ENCODE peak calls at places on chromosome 3, in six cellular contexts. K, S, V, T, F and Q are unnamed samples.

GRCh38 chr3:156024904-156025303 is 95.5 kb upstream of the KCNAB1 start:
- DNase-seq in K (no peak), S (peak; percentile 8), V (no peak), T (no peak), F (peak; percentile 8), Q (peak; percentile 71)

GRCh38 chr3:159787794-159788205 is 200.8 kb upstream of the IL12A start:
- DNase-seq in K (no peak), S (peak; percentile 85), V (no peak), T (no peak), F (peak; percentile 92), Q (peak; percentile 23)

GRCh38 chr3:194673761-194674160 is 1.8 kb upstream of the LSG1 start:
- DNase-seq in K (no peak), S (no peak), V (no peak), T (no peak), F (no peak), Q (no peak)

GRCh38 chr3:61725851-61726333 is 164.5 kb downstream of the PTPRG start:
- DNase-seq in K (no peak), S (peak; percentile 84), V (no peak), T (no peak), F (peak; percentile 10), Q (peak; percentile 96)

GRCh38 chr3:28745904-28746617 is 397.4 kb upstream of the AZI2 start:
- DNase-seq in K (no peak), S (no peak), V (no peak), T (no peak), F (no peak), Q (no peak)

GRCh38 chr3:69504232-69504631 is 118.3 kb upstream of the FRMD4B start:
- DNase-seq in K (no peak), S (no peak), V (no peak), T (no peak), F (no peak), Q (no peak)

GRCh38 chr3:5006755-5007202 is 27.5 kb downstream of the BHLHE40 start:
- DNase-seq in K (no peak), S (no peak), V (no peak), T (no peak), F (peak; percentile 67), Q (no peak)

GRCh38 chr3:16741890-16742289 is 136.7 kb upstream of the DAZL start:
- DNase-seq in K (no peak), S (no peak), V (no peak), T (no peak), F (peak; percentile 20), Q (no peak)

GRCh38 chr3:46335546-46335945 is 18.4 kb upstream of the CCR2 start:
- DNase-seq in K (no peak), S (no peak), V (no peak), T (no peak), F (peak; percentile 3), Q (no peak)

GRCh38 chr3:59675495-59675894 is 625.7 kb upstream of the CFAP20DC start:
- DNase-seq in K (no peak), S (no peak), V (no peak), T (no peak), F (no peak), Q (no peak)

GRCh38 chr3:71428841-71429609 is 154.5 kb downstream of the FOXP1 start:
- DNase-seq in K (no peak), S (peak; percentile 56), V (no peak), T (no peak), F (no peak), Q (no peak)

GRCh38 chr3:132326251-132326650 is 9.0 kb downstream of the ACP3 start:
- DNase-seq in K (no peak), S (no peak), V (no peak), T (no peak), F (no peak), Q (no peak)

GRCh38 chr3:53666026-53666425 is 171.6 kb downstream of the CACNA1D start:
- DNase-seq in K (no peak), S (no peak), V (no peak), T (no peak), F (no peak), Q (no peak)

GRCh38 chr3:67647390-67647878 is 7.0 kb downstream of the SUCLG2 start:
- DNase-seq in K (no peak), S (peak; percentile 99), V (no peak), T (no peak), F (peak; percentile 99), Q (no peak)

GRCh38 chr3:139448104-139448503 is 28.2 kb downstream of the RBP2 start:
- DNase-seq in K (no peak), S (no peak), V (no peak), T (no peak), F (no peak), Q (no peak)

GRCh38 chr3:63450634-63451363 is 172.7 kb downstream of the SYNPR start:
- DNase-seq in K (no peak), S (no peak), V (no peak), T (no peak), F (no peak), Q (peak; percentile 16)

GRCh38 chr3:132788299-132788698 is 66.1 kb upstream of the NPHP3 start:
- DNase-seq in K (no peak), S (peak; percentile 72), V (no peak), T (no peak), F (peak; percentile 48), Q (no peak)

GRCh38 chr3:43102773-43103480 is 3.0 kb downstream of the POMGNT2 start:
- DNase-seq in K (no peak), S (no peak), V (no peak), T (no peak), F (no peak), Q (no peak)

GRCh38 chr3:153165211-153165815 is 3.3 kb downstream of the RAP2B start:
- DNase-seq in K (no peak), S (peak; percentile 42), V (no peak), T (no peak), F (peak; percentile 42), Q (peak; percentile 40)

GRCh38 chr3:58495101-58495500 is 3.2 kb downstream of the KCTD6 start:
- DNase-seq in K (no peak), S (peak; percentile 30), V (no peak), T (no peak), F (no peak), Q (no peak)

GRCh38 chr3:75294124-75294523 is 370.0 kb upstream of the FRG2C start:
- DNase-seq in K (peak; percentile 29), S (peak; percentile 35), V (peak; percentile 57), T (peak; percentile 53), F (peak; percentile 44), Q (peak; percentile 42)

GRCh38 chr3:58627941-58628340 is 38.6 kb downstream of the FAM3D start:
- DNase-seq in K (no peak), S (no peak), V (no peak), T (no peak), F (no peak), Q (no peak)

GRCh38 chr3:161171113-161171512 is 50.0 kb upstream of the NMD3 start:
- DNase-seq in K (no peak), S (peak; percentile 72), V (no peak), T (no peak), F (peak; percentile 89), Q (peak; percentile 64)

GRCh38 chr3:65951836-65952505 is 86.7 kb downstream of the MAGI1 start:
- DNase-seq in K (no peak), S (peak; percentile 46), V (no peak), T (no peak), F (peak; percentile 34), Q (no peak)

GRCh38 chr3:20182206-20182605 is 3.8 kb downstream of the SGO1 start:
- DNase-seq in K (no peak), S (no peak), V (no peak), T (no peak), F (no peak), Q (peak; percentile 11)

GRCh38 chr3:183779896-183780450 is 45.4 kb downstream of the MAP6D1 start:
- DNase-seq in K (no peak), S (peak; percentile 9), V (no peak), T (no peak), F (no peak), Q (no peak)
- H2BK15ac ChIP-seq in K (no peak overlapping the region), S (no peak overlapping the region), V (no peak overlapping the region), T (no peak overlapping the region), F (no peak overlapping the region), Q (no peak overlapping the region)

DNA sequence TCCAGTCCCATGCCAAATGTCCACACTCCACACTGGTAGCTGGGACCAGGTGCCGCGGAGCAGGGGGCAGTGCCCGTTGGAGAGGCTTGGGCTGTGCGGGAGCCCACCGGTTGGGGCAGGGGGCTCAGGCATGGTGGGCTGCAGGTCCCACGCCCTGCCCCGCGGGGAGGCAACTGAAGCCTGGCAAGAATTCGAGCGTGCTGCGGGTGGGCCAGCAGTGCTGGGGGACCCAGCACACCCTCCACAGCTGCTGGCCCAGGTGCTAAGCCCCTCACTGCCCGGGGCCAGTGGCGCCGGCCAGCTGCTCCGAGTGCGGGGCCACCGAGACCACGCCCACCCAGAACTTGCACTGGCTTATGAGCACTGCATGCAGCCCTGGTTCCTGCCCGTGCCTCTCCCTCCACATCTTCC is 479.4 kb downstream of the ZNF385D start:
- DNase-seq in K (no peak), S (no peak), V (no peak), T (no peak), F (no peak), Q (no peak)
- H2BK15ac ChIP-seq in K (no peak overlapping the region), S (no peak overlapping the region), V (no peak overlapping the region), T (no peak overlapping the region), F (no peak overlapping the region), Q (no peak overlapping the region)

GRCh38 chr3:179415377-179415776 is 35.9 kb downstream of the GNB4 start:
- DNase-seq in K (no peak), S (no peak), V (no peak), T (no peak), F (no peak), Q (no peak)

GRCh38 chr3:179414804-179415203 is 36.5 kb downstream of the GNB4 start:
- DNase-seq in K (no peak), S (no peak), V (no peak), T (no peak), F (no peak), Q (no peak)

GRCh38 chr3:179421500-179421899 is 29.8 kb downstream of the GNB4 start:
- DNase-seq in K (no peak), S (peak; percentile 41), V (no peak), T (no peak), F (peak; percentile 57), Q (peak; percentile 28)

GRCh38 chr3:179416681-179417080 is 34.6 kb downstream of the GNB4 start:
- DNase-seq in K (no peak), S (peak; percentile 19), V (no peak), T (no peak), F (no peak), Q (no peak)

DNA sequence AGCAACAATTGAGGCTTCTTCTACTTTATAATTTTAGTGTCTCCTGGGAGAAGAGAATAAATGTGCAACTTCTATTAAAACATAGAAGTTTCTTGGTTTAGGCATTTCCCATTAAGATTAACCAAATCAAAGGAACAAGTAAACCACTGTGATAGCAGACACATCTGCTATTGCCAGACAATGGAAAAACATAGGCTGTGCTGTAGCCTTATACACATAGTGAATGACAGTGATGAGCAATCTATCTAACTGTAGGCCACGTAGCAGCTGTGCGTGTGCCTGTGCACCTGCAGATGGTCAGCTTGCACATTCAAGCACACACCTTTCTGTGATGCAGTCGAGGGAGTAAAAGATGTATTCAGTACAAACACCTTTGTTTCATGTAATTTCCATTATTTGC is 32.7 kb downstream of the GNB4 start:
- DNase-seq in K (no peak), S (no peak), V (no peak), T (no peak), F (no peak), Q (no peak)
- H2BK15ac ChIP-seq in K (no peak overlapping the region), S (no peak overlapping the region), V (no peak overlapping the region), T (no peak overlapping the region), F (no peak overlapping the region), Q (no peak overlapping the region)

DNA sequence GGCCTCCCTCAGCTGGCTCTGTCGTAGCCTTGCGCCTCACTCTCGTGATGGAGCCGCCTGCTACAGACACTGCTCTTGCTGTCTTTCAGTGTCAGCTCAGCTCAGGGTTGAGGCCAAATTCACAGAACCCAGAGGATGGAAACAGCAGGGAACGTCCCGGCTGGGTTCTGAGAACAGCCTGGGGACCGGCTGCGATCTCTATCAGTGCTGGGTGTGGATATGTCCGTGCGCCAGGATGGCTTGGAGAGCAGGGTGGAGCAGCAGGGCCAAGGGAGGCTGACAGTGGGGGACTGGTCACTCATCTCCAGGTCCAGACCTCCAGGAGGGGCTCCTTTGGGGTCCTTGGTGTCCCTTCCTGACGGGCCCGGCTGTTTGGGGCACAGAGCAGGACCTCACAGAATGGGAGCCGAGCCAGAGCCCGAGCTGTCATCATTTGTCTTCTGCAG is 18.4 kb downstream of the KLF15 start:
- DNase-seq in K (no peak), S (no peak), V (no peak), T (peak; percentile 39), F (no peak), Q (no peak)
- H2BK15ac ChIP-seq in K (no peak overlapping the region), S (no peak overlapping the region), V (no peak overlapping the region), T (no peak overlapping the region), F (no peak overlapping the region), Q (no peak overlapping the region)